ENCODE peak calls at places on chromosome 10, in nine cellular contexts. N is amygdala; K is activated T-cell treated with anti-CD3 and anti-CD28 coated beads for 4 hours; Q is A673; M is activated naive CD8-positive, alpha-beta T cell treated with anti-CD3 and anti-CD28 coated beads, Interleukin-2, amount 50 U/mL, for 24 hours; U is cardiac septum; X is stimulated activated CD4-positive, alpha-beta T cell treated with anti-CD3 and anti-CD28 coated beads, Interleukin-2, amount 100 ng/mL, for 48 hours; I is AG08396; L is NCI-H1436. B is an unnamed sample.

GRCh38 chr10:48589266-48589665 is 15.6 kb downstream of the ARHGAP22 start:
- DNase-seq in N (no peak), K (no peak), Q (no peak), M (no peak), U (no peak), X (no peak), I (peak), L (no peak), B (no peak)

GRCh38 chr10:19302117-19302516 is 253.5 kb downstream of the MALRD1 start:
- DNase-seq in N (no peak), K (no peak), Q (no peak), M (no peak), U (no peak), X (no peak), I (peak), L (no peak), B (no peak)

GRCh38 chr10:8245131-8246117 is 190.9 kb downstream of the GATA3 start:
- DNase-seq in N (no peak), K (no peak), Q (peak), M (no peak), U (no peak), X (no peak), I (no peak), L (no peak), B (peak)

GRCh38 chr10:73648252-73648651 is 7.0 kb upstream of the MYOZ1 start:
- DNase-seq in N (no peak), K (no peak), Q (no peak), M (no peak), U (no peak), X (no peak), I (no peak), L (no peak), B (no peak)

GRCh38 chr10:97538401-97538800 is 34.2 kb upstream of the ANKRD2 start:
- DNase-seq in N (no peak), K (no peak), Q (no peak), M (no peak), U (peak), X (no peak), I (no peak), L (no peak), B (no peak)

GRCh38 chr10:133242611-133243356 is 5.1 kb downstream of the VENTX start:
- DNase-seq in N (no peak), K (no peak), Q (no peak), M (no peak), U (no peak), X (no peak), I (peak), L (no peak), B (no peak)

GRCh38 chr10:132616170-132616994 is 78.8 kb downstream of the INPP5A start:
- DNase-seq in N (no peak), K (peak), Q (no peak), M (peak), U (peak), X (peak), I (no peak), L (no peak), B (peak)

GRCh38 chr10:118812393-118812740 is 57.6 kb upstream of the CACUL1 start:
- DNase-seq in N (no peak), K (no peak), Q (no peak), M (no peak), U (peak), X (no peak), I (no peak), L (no peak), B (no peak)

GRCh38 chr10:29555746-29556481 is 78.9 kb downstream of the SVIL start:
- DNase-seq in N (no peak), K (no peak), Q (no peak), M (no peak), U (no peak), X (no peak), I (peak), L (peak), B (no peak)

GRCh38 chr10:102691701-102692100 is 22.5 kb downstream of the ARL3 start:
- DNase-seq in N (no peak), K (no peak), Q (no peak), M (no peak), U (no peak), X (no peak), I (no peak), L (peak), B (no peak)

GRCh38 chr10:101967713-101968112 is 88.3 kb downstream of the ARMH3 start:
- DNase-seq in N (no peak), K (no peak), Q (no peak), M (no peak), U (no peak), X (no peak), I (peak), L (no peak), B (no peak)

GRCh38 chr10:129123428-129123827 is 343.6 kb upstream of the MGMT start:
- DNase-seq in N (no peak), K (no peak), Q (no peak), M (no peak), U (no peak), X (no peak), I (no peak), L (no peak), B (no peak)

GRCh38 chr10:23362069-23362830 is 17.7 kb upstream of the C10orf67 start:
- DNase-seq in N (no peak), K (no peak), Q (no peak), M (no peak), U (no peak), X (no peak), I (no peak), L (no peak), B (no peak)

GRCh38 chr10:80856186-80856585 is 318.5 kb downstream of the SH2D4B start:
- DNase-seq in N (no peak), K (no peak), Q (no peak), M (no peak), U (no peak), X (no peak), I (no peak), L (no peak), B (no peak)

GRCh38 chr10:88118769-88119559 is 255.5 kb downstream of the PTEN start:
- DNase-seq in N (no peak), K (no peak), Q (no peak), M (no peak), U (no peak), X (no peak), I (no peak), L (no peak), B (no peak)

GRCh38 chr10:115141254-115141653 is 48.1 kb downstream of the ATRNL1 start:
- DNase-seq in N (no peak), K (no peak), Q (peak), M (no peak), U (no peak), X (no peak), I (peak), L (no peak), B (no peak)

GRCh38 chr10:102675887-102676616 is 31.8 kb downstream of the TRIM8 start:
- DNase-seq in N (no peak), K (no peak), Q (no peak), M (no peak), U (peak), X (no peak), I (peak), L (no peak), B (no peak)

GRCh38 chr10:13038346-13038745 is 36.8 kb upstream of the CCDC3 start:
- DNase-seq in N (no peak), K (no peak), Q (no peak), M (no peak), U (no peak), X (no peak), I (no peak), L (no peak), B (no peak)

GRCh38 chr10:113626809-113627370 is 37.0 kb downstream of the NRAP start:
- DNase-seq in N (no peak), K (no peak), Q (no peak), M (no peak), U (no peak), X (no peak), I (no peak), L (no peak), B (no peak)

GRCh38 chr10:100122780-100123179 is 41.1 kb upstream of the CPN1 start:
- DNase-seq in N (no peak), K (no peak), Q (no peak), M (no peak), U (no peak), X (no peak), I (no peak), L (no peak), B (no peak)

GRCh38 chr10:28215930-28216329 is 86.9 kb downstream of the MPP7 start:
- DNase-seq in N (no peak), K (no peak), Q (no peak), M (peak), U (no peak), X (no peak), I (no peak), L (no peak), B (no peak)

B was measured in activated CD4-positive, alpha-beta T cell treated with anti-CD3 and anti-CD28 coated beads for 4 hours.